ENCODE peak calls at places on chromosomes 5 and 9, in ten cellular contexts. I is HCT116, X is HFFc6, P is NT2/D1, Z is islet precursor cell, B is astrocyte, Q is EL, D is T follicular helper cell, A is WERI-Rb-1, H is HT1080. J is an unnamed sample.

GRCh38 chr5:6837519-6838110 is 124.4 kb downstream of the TENT4A start:
- DNase-seq in I (no peak), X (no peak), P (no peak), Z (no peak), B (no peak), Q (peak; percentile 10), D (no peak), A (peak; percentile 55), H (peak; percentile 39), J (peak; percentile 86)

GRCh38 chr9:88831783-88832407 is 159.4 kb upstream of the S1PR3 start:
- DNase-seq in I (no peak), X (no peak), P (no peak), Z (peak; percentile 89), B (no peak), Q (no peak), D (no peak), A (no peak), H (no peak), J (peak; percentile 51)

GRCh38 chr9:104927216-104927911 is 591 bp downstream of the ABCA1 start:
- DNase-seq in I (no peak), X (no peak), P (peak; percentile 35), Z (peak; percentile 73), B (peak; percentile 50), Q (peak; percentile 62), D (no peak), A (peak; percentile 30), H (peak; percentile 16), J (peak; percentile 85)

GRCh38 chr9:33765411-33765810 is 29.9 kb upstream of the PRSS3 start:
- DNase-seq in I (peak; percentile 78), X (peak; percentile 76), P (no peak), Z (no peak), B (peak; percentile 54), Q (peak; percentile 74), D (no peak), A (no peak), H (peak; percentile 79), J (no peak)

GRCh38 chr5:34511915-34512314 is 144.2 kb upstream of the RAI14 start:
- DNase-seq in I (no peak), X (no peak), P (no peak), Z (no peak), B (no peak), Q (no peak), D (no peak), A (no peak), H (no peak), J (peak; percentile 67)

GRCh38 chr9:75146229-75146628 is 57.9 kb downstream of the OSTF1 start:
- DNase-seq in I (no peak), X (peak; percentile 66), P (no peak), Z (peak; percentile 76), B (peak; percentile 54), Q (peak; percentile 78), D (no peak), A (no peak), H (peak; percentile 47), J (no peak)

GRCh38 chr5:77630246-77631165 is 8.0 kb downstream of the OTP start:
- DNase-seq in I (peak; percentile 61), X (no peak), P (no peak), Z (peak; percentile 83), B (no peak), Q (peak; percentile 49), D (no peak), A (peak; percentile 89), H (peak; percentile 55), J (peak; percentile 90)

GRCh38 chr5:107253246-107253645 is 417.5 kb downstream of the EFNA5 start:
- DNase-seq in I (no peak), X (no peak), P (no peak), Z (no peak), B (no peak), Q (no peak), D (no peak), A (no peak), H (no peak), J (no peak)

GRCh38 chr5:173670130-173670591 is 53.7 kb upstream of the BOD1 start:
- DNase-seq in I (no peak), X (peak; percentile 9), P (peak; percentile 63), Z (peak; percentile 7), B (peak; percentile 54), Q (no peak), D (no peak), A (no peak), H (no peak), J (peak; percentile 37)

GRCh38 chr9:112179816-112180215 is 4.7 kb upstream of the SUSD1 start:
- DNase-seq in I (no peak), X (no peak), P (no peak), Z (no peak), B (peak; percentile 46), Q (no peak), D (no peak), A (no peak), H (no peak), J (no peak)

GRCh38 chr5:6829150-6829784 is 116.0 kb downstream of the TENT4A start:
- DNase-seq in I (no peak), X (peak; percentile 32), P (no peak), Z (no peak), B (no peak), Q (no peak), D (no peak), A (no peak), H (no peak), J (no peak)

GRCh38 chr9:128636556-128637530 is 19.8 kb downstream of the DYNC2I2 start:
- DNase-seq in I (no peak), X (no peak), P (no peak), Z (no peak), B (no peak), Q (no peak), D (no peak), A (no peak), H (no peak), J (peak; percentile 47)

GRCh38 chr9:6944093-6944551 is 186.3 kb downstream of the KDM4C start:
- DNase-seq in I (no peak), X (peak; percentile 71), P (no peak), Z (no peak), B (peak; percentile 86), Q (peak; percentile 73), D (no peak), A (no peak), H (peak; percentile 64), J (no peak)

GRCh38 chr9:74645007-74645639 is 148.0 kb downstream of the RORB start:
- DNase-seq in I (peak; percentile 7), X (peak; percentile 3), P (peak; percentile 40), Z (no peak), B (no peak), Q (peak; percentile 2), D (no peak), A (peak; percentile 11), H (peak; percentile 11), J (no peak)

GRCh38 chr5:128736567-128736966 is 198.5 kb upstream of the FBN2 start:
- DNase-seq in I (peak; percentile 4), X (no peak), P (no peak), Z (no peak), B (peak; percentile 40), Q (no peak), D (no peak), A (no peak), H (peak; percentile 80), J (no peak)

GRCh38 chr5:96616801-96617200 is 45.4 kb upstream of the CAST start:
- DNase-seq in I (no peak), X (no peak), P (no peak), Z (no peak), B (no peak), Q (no peak), D (no peak), A (no peak), H (no peak), J (no peak)

GRCh38 chr9:88319936-88320747 is 68.1 kb upstream of the SPIN1 start:
- DNase-seq in I (no peak), X (peak; percentile 50), P (no peak), Z (no peak), B (no peak), Q (peak; percentile 65), D (no peak), A (no peak), H (no peak), J (no peak)

GRCh38 chr9:81312346-81312745 is 377.0 kb downstream of the TLE1 start:
- DNase-seq in I (no peak), X (no peak), P (no peak), Z (no peak), B (no peak), Q (no peak), D (no peak), A (no peak), H (peak; percentile 18), J (no peak)

GRCh38 chr5:140023611-140024191 is 19.4 kb downstream of the NRG2 start:
- DNase-seq in I (no peak), X (no peak), P (no peak), Z (no peak), B (no peak), Q (no peak), D (no peak), A (peak; percentile 75), H (no peak), J (no peak)

GRCh38 chr9:99358668-99359067 is 136.6 kb downstream of the SEC61B start:
- DNase-seq in I (no peak), X (no peak), P (no peak), Z (no peak), B (no peak), Q (no peak), D (no peak), A (no peak), H (no peak), J (no peak)

GRCh38 chr5:157143127-157143959 is 678 bp upstream of the MED7 start:
- DNase-seq in I (no peak), X (no peak), P (no peak), Z (no peak), B (no peak), Q (peak; percentile 39), D (peak; percentile 41), A (peak; percentile 41), H (peak; percentile 40), J (peak; percentile 45)

GRCh38 chr5:124057815-124058231 is 545.8 kb downstream of the CSNK1G3 start:
- DNase-seq in I (no peak), X (no peak), P (no peak), Z (no peak), B (no peak), Q (no peak), D (no peak), A (no peak), H (no peak), J (no peak)

GRCh38 chr9:33311953-33312352 is 21.6 kb downstream of the NFX1 start:
- DNase-seq in I (no peak), X (peak; percentile 26), P (no peak), Z (no peak), B (peak; percentile 12), Q (peak; percentile 22), D (no peak), A (no peak), H (no peak), J (no peak)

GRCh38 chr9:37965116-37965515 is 61.2 kb upstream of the SLC25A51 start:
- DNase-seq in I (no peak), X (no peak), P (no peak), Z (no peak), B (no peak), Q (no peak), D (no peak), A (no peak), H (no peak), J (no peak)

GRCh38 chr5:121055586-121055985 is 591.5 kb downstream of the PRR16 start:
- DNase-seq in I (no peak), X (no peak), P (no peak), Z (no peak), B (no peak), Q (no peak), D (no peak), A (no peak), H (no peak), J (no peak)

GRCh38 chr5:151684690-151685361 is 1.9 kb downstream of the SPARC start:
- DNase-seq in I (no peak), X (peak; percentile 98), P (peak; percentile 92), Z (peak; percentile 97), B (peak; percentile 95), Q (peak; percentile 99), D (no peak), A (no peak), H (peak; percentile 95), J (peak; percentile 91)

GRCh38 chr5:83711982-83712601 is 8.6 kb downstream of the HAPLN1 start:
- DNase-seq in I (no peak), X (peak; percentile 28), P (no peak), Z (no peak), B (no peak), Q (peak; percentile 36), D (no peak), A (peak; percentile 63), H (no peak), J (peak; percentile 78)

GRCh38 chr9:130639119-130639485 is 25.3 kb upstream of the PRDM12 start:
- DNase-seq in I (no peak), X (no peak), P (no peak), Z (no peak), B (no peak), Q (no peak), D (no peak), A (no peak), H (no peak), J (no peak)